ENCODE peak calls at places on chromosomes 16 and 17, in eight cellular contexts. C, R, G, Q, H, K, X and F are unnamed samples.
A peak's percentile ranks its signal among the peaks of the same experiment; 100 is the strongest.

GRCh38 chr17:80414508-80414802 is 512 bp upstream of the ENDOV start:
- DNase-seq in C (no peak), R (peak; percentile 28), G (no peak), Q (no peak), H (no peak), K (no peak), X (no peak), F (no peak)

GRCh38 chr17:70791748-70792443 is 622.6 kb downstream of the KCNJ2 start:
- DNase-seq in C (no peak), R (no peak), G (no peak), Q (no peak), H (no peak), K (no peak), X (no peak), F (no peak)

GRCh38 chr17:37110816-37111215 is 162.1 kb downstream of the AATF start:
- DNase-seq in C (no peak), R (no peak), G (no peak), Q (no peak), H (no peak), K (no peak), X (no peak), F (no peak)

GRCh38 chr17:50737118-50737698 is 17.8 kb downstream of the LUC7L3 start:
- DNase-seq in C (no peak), R (no peak), G (no peak), Q (no peak), H (no peak), K (no peak), X (no peak), F (no peak)

GRCh38 chr17:71118039-71118438 is 948.7 kb downstream of the KCNJ2 start:
- DNase-seq in C (peak; percentile 49), R (peak; percentile 26), G (no peak), Q (no peak), H (no peak), K (no peak), X (peak; percentile 13), F (no peak)

GRCh38 chr17:17055286-17056166 is 13.3 kb downstream of the MPRIP start:
- DNase-seq in C (no peak), R (peak; percentile 52), G (no peak), Q (no peak), H (no peak), K (no peak), X (peak; percentile 68), F (no peak)

GRCh38 chr17:41382396-41382795 is 290 bp upstream of the KRT34 start:
- DNase-seq in C (no peak), R (no peak), G (no peak), Q (no peak), H (no peak), K (no peak), X (peak; percentile 92), F (no peak)

GRCh38 chr16:74726056-74726455 is 25.4 kb upstream of the MLKL start:
- DNase-seq in C (no peak), R (no peak), G (no peak), Q (no peak), H (no peak), K (no peak), X (no peak), F (no peak)

GRCh38 chr17:81966343-81967243 is 5.6 kb upstream of the NOTUM start:
- DNase-seq in C (peak; percentile 65), R (no peak), G (peak; percentile 92), Q (peak; percentile 38), H (no peak), K (peak; percentile 80), X (no peak), F (no peak)

GRCh38 chr16:70638814-70639792 is 7.3 kb upstream of the IL34 start:
- DNase-seq in C (peak; percentile 44), R (no peak), G (no peak), Q (no peak), H (no peak), K (no peak), X (peak; percentile 36), F (no peak)

GRCh38 chr16:85353839-85354622 is 241.8 kb upstream of the CIBAR2 start:
- DNase-seq in C (no peak), R (no peak), G (no peak), Q (no peak), H (no peak), K (no peak), X (no peak), F (no peak)

GRCh38 chr17:77322534-77323412 is 182.0 kb downstream of the SEC14L1 start:
- DNase-seq in C (peak; percentile 91), R (peak; percentile 95), G (peak; percentile 60), Q (peak; percentile 36), H (peak; percentile 85), K (peak; percentile 89), X (peak; percentile 99), F (no peak)

GRCh38 chr17:80103061-80103481 is 1.7 kb downstream of the GAA start:
- DNase-seq in C (no peak), R (no peak), G (no peak), Q (no peak), H (no peak), K (no peak), X (no peak), F (no peak)

GRCh38 chr17:48730240-48730550 is 1.6 kb upstream of the HOXB13 start:
- DNase-seq in C (no peak), R (no peak), G (no peak), Q (no peak), H (no peak), K (no peak), X (no peak), F (no peak)

GRCh38 chr17:75976175-75976848 is 2.7 kb downstream of the ACOX1 start:
- DNase-seq in C (no peak), R (peak; percentile 24), G (no peak), Q (no peak), H (no peak), K (no peak), X (peak; percentile 50), F (no peak)

GRCh38 chr17:27980035-27980434 is 62.4 kb upstream of the NLK start:
- DNase-seq in C (peak; percentile 76), R (peak; percentile 72), G (no peak), Q (no peak), H (peak; percentile 51), K (no peak), X (peak; percentile 39), F (no peak)

GRCh38 chr17:6374761-6375312 is 60.1 kb downstream of the AIPL1 start:
- DNase-seq in C (peak; percentile 49), R (peak; percentile 66), G (no peak), Q (no peak), H (peak; percentile 74), K (no peak), X (peak; percentile 39), F (peak; percentile 37)

GRCh38 chr17:77507116-77507885 is 366.5 kb downstream of the SEC14L1 start:
- DNase-seq in C (peak; percentile 25), R (no peak), G (no peak), Q (no peak), H (no peak), K (no peak), X (peak; percentile 19), F (no peak)

GRCh38 chr16:11118479-11118878 is 137.5 kb downstream of the SOCS1 start:
- DNase-seq in C (no peak), R (no peak), G (no peak), Q (no peak), H (no peak), K (no peak), X (peak; percentile 29), F (no peak)

GRCh38 chr17:34357398-34357797 is 1.1 kb downstream of the CCL13 start:
- DNase-seq in C (peak; percentile 77), R (no peak), G (no peak), Q (no peak), H (no peak), K (no peak), X (no peak), F (no peak)

GRCh38 chr16:89507834-89508590 is at the start of gene SPG7:
- DNase-seq in C (peak; percentile 90), R (peak; percentile 88), G (no peak), Q (peak; percentile 85), H (peak; percentile 88), K (peak; percentile 91), X (peak; percentile 95), F (peak; percentile 83)

GRCh38 chr16:79770244-79771064 is 169.9 kb upstream of the MAF start:
- DNase-seq in C (peak; percentile 96), R (peak; percentile 87), G (peak; percentile 14), Q (peak; percentile 83), H (peak; percentile 67), K (peak; percentile 95), X (peak; percentile 95), F (peak; percentile 59)

GRCh38 chr17:17201907-17202306 is 4.2 kb downstream of the PLD6 start:
- DNase-seq in C (no peak), R (no peak), G (no peak), Q (no peak), H (no peak), K (peak; percentile 64), X (no peak), F (no peak)

GRCh38 chr17:42392664-42393415 is 4.6 kb upstream of the STAT3 start:
- DNase-seq in C (no peak), R (no peak), G (no peak), Q (no peak), H (no peak), K (no peak), X (no peak), F (no peak)

GRCh38 chr17:19726615-19727376 is 10.4 kb upstream of the SLC47A2 start:
- DNase-seq in C (no peak), R (no peak), G (no peak), Q (no peak), H (no peak), K (no peak), X (peak; percentile 57), F (no peak)

GRCh38 chr16:30535777-30536190 is 1.1 kb upstream of the ZNF747 start:
- DNase-seq in C (peak; percentile 93), R (peak; percentile 67), G (peak; percentile 64), Q (peak; percentile 62), H (no peak), K (peak; percentile 81), X (peak; percentile 86), F (no peak)

GRCh38 chr16:27789595-27790241 is 239.8 kb downstream of the KATNIP start:
- DNase-seq in C (no peak), R (no peak), G (no peak), Q (no peak), H (no peak), K (no peak), X (no peak), F (no peak)

GRCh38 chr17:30541802-30542201 is 64.6 kb downstream of the GOSR1 start:
- DNase-seq in C (no peak), R (no peak), G (no peak), Q (no peak), H (no peak), K (no peak), X (no peak), F (no peak)

GRCh38 chr17:5661486-5662125 is 77.3 kb upstream of the NLRP1 start:
- DNase-seq in C (peak; percentile 65), R (no peak), G (no peak), Q (no peak), H (no peak), K (no peak), X (no peak), F (no peak)

GRCh38 chr16:19926449-19927390 is 42.1 kb upstream of the GPRC5B start:
- DNase-seq in C (peak; percentile 37), R (peak; percentile 65), G (no peak), Q (no peak), H (peak; percentile 19), K (no peak), X (peak; percentile 56), F (no peak)

GRCh38 chr17:79466562-79467350 is 144.1 kb downstream of the RBFOX3 start:
- DNase-seq in C (no peak), R (no peak), G (no peak), Q (no peak), H (no peak), K (no peak), X (no peak), F (no peak)

GRCh38 chr17:35295686-35296085 is 52.8 kb downstream of the SLFN5 start:
- DNase-seq in C (no peak), R (no peak), G (no peak), Q (no peak), H (no peak), K (no peak), X (peak; percentile 64), F (no peak)